ENCODE peak calls at places on chromosomes 3 and 15, in ten cellular contexts. B, G, U, R, N, D, Z, J, W and K are unnamed samples.
A peak's percentile ranks its signal among the peaks of the same experiment; 100 is the strongest.

GRCh38 chr15:36601497-36601932 is 22.1 kb downstream of the CDIN1 start:
- DNase-seq in B (no peak), G (peak; percentile 75), U (peak; percentile 77), R (peak; percentile 48), N (no peak), D (no peak), Z (peak; percentile 86), J (no peak), W (no peak), K (no peak)

GRCh38 chr3:54712539-54712938 is 215.3 kb downstream of the LRTM1 start:
- DNase-seq in B (no peak), G (no peak), U (no peak), R (no peak), N (no peak), D (no peak), Z (no peak), J (no peak), W (no peak), K (no peak)

GRCh38 chr3:165994293-165994692 is 157.1 kb upstream of the BCHE start:
- DNase-seq in B (no peak), G (no peak), U (no peak), R (no peak), N (no peak), D (no peak), Z (no peak), J (no peak), W (no peak), K (no peak)

GRCh38 chr3:195893121-195893449 is 15.3 kb downstream of the TNK2 start:
- DNase-seq in B (no peak), G (no peak), U (no peak), R (peak; percentile 64), N (no peak), D (no peak), Z (peak; percentile 87), J (no peak), W (no peak), K (no peak)

GRCh38 chr3:29764603-29765254 is 483.9 kb downstream of the RBMS3 start:
- DNase-seq in B (peak; percentile 70), G (peak; percentile 95), U (peak; percentile 88), R (no peak), N (no peak), D (no peak), Z (no peak), J (no peak), W (peak; percentile 16), K (no peak)

GRCh38 chr3:150889105-150889504 is 16.1 kb downstream of the MINDY4B start:
- DNase-seq in B (no peak), G (no peak), U (no peak), R (no peak), N (no peak), D (no peak), Z (no peak), J (no peak), W (no peak), K (no peak)

GRCh38 chr3:66816110-66816761 is 181.9 kb upstream of the KBTBD8 start:
- DNase-seq in B (peak; percentile 47), G (peak; percentile 86), U (peak; percentile 77), R (no peak), N (no peak), D (peak; percentile 65), Z (no peak), J (no peak), W (peak; percentile 42), K (no peak)

GRCh38 chr15:51801391-51801835 is 28.0 kb upstream of the TMOD3 start:
- DNase-seq in B (peak; percentile 69), G (peak; percentile 65), U (peak; percentile 64), R (peak; percentile 20), N (no peak), D (peak; percentile 25), Z (no peak), J (no peak), W (peak; percentile 33), K (no peak)

GRCh38 chr15:53910852-53911251 is 67.4 kb upstream of the UNC13C start:
- DNase-seq in B (no peak), G (no peak), U (no peak), R (no peak), N (no peak), D (no peak), Z (no peak), J (no peak), W (no peak), K (no peak)

GRCh38 chr15:58698887-58699641 is 50.4 kb downstream of the ADAM10 start:
- DNase-seq in B (no peak), G (peak; percentile 16), U (peak; percentile 27), R (no peak), N (no peak), D (no peak), Z (no peak), J (no peak), W (no peak), K (no peak)

GRCh38 chr3:148957586-148957985 is 33.8 kb upstream of the GYG1 start:
- DNase-seq in B (peak; percentile 51), G (peak; percentile 43), U (no peak), R (no peak), N (no peak), D (no peak), Z (no peak), J (no peak), W (peak; percentile 8), K (no peak)

GRCh38 chr3:114551770-114552526 is 258.1 kb downstream of the TIGIT start:
- DNase-seq in B (peak; percentile 62), G (peak; percentile 61), U (peak; percentile 72), R (no peak), N (no peak), D (no peak), Z (no peak), J (no peak), W (peak; percentile 85), K (no peak)

GRCh38 chr3:121855555-121855954 is 20.5 kb downstream of the EAF2 start:
- DNase-seq in B (peak; percentile 34), G (peak; percentile 36), U (no peak), R (no peak), N (no peak), D (peak; percentile 8), Z (no peak), J (no peak), W (peak; percentile 26), K (no peak)

GRCh38 chr15:49895337-49896223 is 223.5 kb downstream of the ATP8B4 start:
- DNase-seq in B (no peak), G (peak; percentile 74), U (peak; percentile 74), R (no peak), N (no peak), D (no peak), Z (no peak), J (no peak), W (no peak), K (no peak)

GRCh38 chr3:7630925-7631324 is 770.0 kb downstream of the GRM7 start:
- DNase-seq in B (no peak), G (peak; percentile 55), U (peak; percentile 79), R (peak; percentile 18), N (no peak), D (no peak), Z (no peak), J (no peak), W (no peak), K (no peak)

GRCh38 chr3:178353292-178353814 is 182.9 kb upstream of the KCNMB2 start:
- DNase-seq in B (no peak), G (peak; percentile 38), U (peak; percentile 17), R (no peak), N (no peak), D (no peak), Z (no peak), J (no peak), W (no peak), K (no peak)

GRCh38 chr3:119258915-119259314 is 18.2 kb upstream of the B4GALT4 start:
- DNase-seq in B (no peak), G (no peak), U (no peak), R (no peak), N (no peak), D (no peak), Z (no peak), J (no peak), W (no peak), K (no peak)

GRCh38 chr3:127982155-127982554 is 67.1 kb downstream of the KBTBD12 start:
- DNase-seq in B (no peak), G (no peak), U (no peak), R (no peak), N (no peak), D (no peak), Z (no peak), J (no peak), W (no peak), K (no peak)

GRCh38 chr15:43465105-43465504 is 27.9 kb downstream of the TP53BP1 start:
- DNase-seq in B (no peak), G (peak; percentile 92), U (peak; percentile 80), R (no peak), N (no peak), D (no peak), Z (no peak), J (no peak), W (no peak), K (no peak)

GRCh38 chr3:196694202-196694638 is 17.8 kb downstream of the CEP19 start:
- DNase-seq in B (peak; percentile 22), G (peak; percentile 40), U (no peak), R (no peak), N (peak; percentile 17), D (no peak), Z (no peak), J (no peak), W (no peak), K (peak; percentile 50)

GRCh38 chr3:8742921-8743605 is 9.5 kb downstream of the CAV3 start:
- DNase-seq in B (peak; percentile 19), G (peak; percentile 60), U (peak; percentile 36), R (no peak), N (no peak), D (no peak), Z (peak; percentile 13), J (no peak), W (no peak), K (no peak)

GRCh38 chr15:66862878-66863335 is 160.9 kb downstream of the SMAD6 start:
- DNase-seq in B (peak; percentile 87), G (peak; percentile 87), U (peak; percentile 80), R (peak; percentile 79), N (peak; percentile 78), D (peak; percentile 85), Z (peak; percentile 88), J (peak; percentile 34), W (peak; percentile 71), K (peak; percentile 66)

GRCh38 chr15:45891766-45892165 is 256.9 kb downstream of the SQOR start:
- DNase-seq in B (no peak), G (no peak), U (no peak), R (no peak), N (no peak), D (no peak), Z (peak; percentile 72), J (no peak), W (no peak), K (no peak)

GRCh38 chr15:101237161-101237775 is 14.6 kb downstream of the CHSY1 start:
- DNase-seq in B (no peak), G (peak; percentile 53), U (no peak), R (no peak), N (no peak), D (no peak), Z (no peak), J (no peak), W (no peak), K (no peak)

GRCh38 chr15:73631915-73632669 is 1.1 kb downstream of the NPTN start:
- DNase-seq in B (peak; percentile 26), G (peak; percentile 67), U (peak; percentile 53), R (no peak), N (no peak), D (peak; percentile 39), Z (peak; percentile 80), J (no peak), W (no peak), K (no peak)

GRCh38 chr3:107676469-107677309 is 153.9 kb downstream of the BBX start:
- DNase-seq in B (peak; percentile 16), G (peak; percentile 64), U (peak; percentile 42), R (no peak), N (no peak), D (peak; percentile 22), Z (no peak), J (no peak), W (peak; percentile 4), K (peak; percentile 14)

GRCh38 chr3:182671942-182672341 is 121.4 kb upstream of the ATP11B start:
- DNase-seq in B (no peak), G (peak; percentile 68), U (no peak), R (no peak), N (no peak), D (no peak), Z (no peak), J (no peak), W (no peak), K (no peak)

GRCh38 chr3:135382621-135383020 is 582.9 kb upstream of the PPP2R3A start:
- DNase-seq in B (no peak), G (no peak), U (no peak), R (no peak), N (no peak), D (no peak), Z (no peak), J (no peak), W (no peak), K (no peak)